ENCODE peak calls at places on chromosomes 13 and 19, in four cellular contexts. I, P, E and B are unnamed samples.

GRCh38 chr19:2494447-2495129 is 18.7 kb downstream of the GADD45B start:
- DNase-seq in P (no peak), I (peak; percentile 60), E (peak; percentile 83), B (peak; percentile 96)

GRCh38 chr13:34682406-34682805 is 259.7 kb upstream of the NBEA start:
- DNase-seq in P (no peak), I (no peak), E (no peak), B (no peak)

GRCh38 chr13:81171065-81171647 is 830.2 kb upstream of the SPRY2 start:
- DNase-seq in E (no peak), I (no peak), P (no peak), B (no peak)

GRCh38 chr13:99796175-99796819 is 175.3 kb downstream of the ZIC5 start:
- DNase-seq in I (no peak), E (no peak), P (no peak), B (no peak)

GRCh38 chr19:56751078-56751489 is 79.5 kb upstream of the ZNF835 start:
- DNase-seq in E (no peak), P (no peak), I (no peak), B (no peak)

GRCh38 chr13:106232680-106233079 is 302.8 kb downstream of the EFNB2 start:
- DNase-seq in P (no peak), I (no peak), E (no peak), B (no peak)

GRCh38 chr13:95296326-95296939 is 4.8 kb downstream of the ABCC4 start:
- DNase-seq in I (no peak), P (no peak), E (peak; percentile 42), B (no peak)

GRCh38 chr13:41622545-41623429 is 165.4 kb downstream of the RGCC start:
- DNase-seq in E (no peak), P (no peak), I (no peak), B (no peak)

GRCh38 chr19:40588110-40588854 is 11.6 kb downstream of the SHKBP1 start:
- DNase-seq in I (no peak), P (no peak), E (no peak), B (no peak)

GRCh38 chr19:18737954-18738351 is 53.2 kb downstream of the COMP start:
- DNase-seq in P (no peak), I (no peak), E (no peak), B (no peak)

GRCh38 chr13:97221989-97222700 is at the start of gene MBNL2:
- DNase-seq in E (peak; percentile 89), P (peak; percentile 72), I (peak; percentile 71), B (peak; percentile 94)

GRCh38 chr19:30865481-30865880 is 483.8 kb downstream of the TSHZ3 start:
- DNase-seq in E (no peak), P (no peak), I (no peak), B (no peak)

GRCh38 chr13:98476538-98476966 is 100.4 kb downstream of the STK24 start:
- DNase-seq in I (peak; percentile 73), E (peak; percentile 45), P (peak; percentile 66), B (peak; percentile 72)

GRCh38 chr13:80345771-80346510 is 5.0 kb upstream of the SPRY2 start:
- DNase-seq in P (no peak), I (no peak), E (no peak), B (no peak)

GRCh38 chr13:52459668-52460067 is 4.4 kb downstream of the CKAP2 start:
- DNase-seq in I (no peak), E (no peak), P (no peak), B (no peak)

GRCh38 chr19:44722131-44723121 is 23.5 kb downstream of the CEACAM16 start:
- DNase-seq in E (no peak), I (no peak), P (no peak), B (peak; percentile 72)